ENCODE peak calls at places on chromosomes 6 and 20, in six cellular contexts. A is CD8-positive, alpha-beta memory T cell; X is iPS DF 19.7; D is epithelial cell of prostate; K is psoas muscle; L is activated effector memory CD4-positive, alpha-beta T cell treated with Interleukin-2 at 50 U/mL for 16 hours. S is an unnamed sample.

GRCh38 chr6:70474751-70475150 is 61.4 kb downstream of the FAM135A start:
- DNase-seq in X (peak; percentile 56), A (no peak), K (no peak), D (no peak), L (no peak), S (no peak)

GRCh38 chr6:71333700-71334099 is 45.1 kb downstream of the OGFRL1 start:
- DNase-seq in X (no peak), K (no peak), L (no peak), D (peak; percentile 41), A (no peak), S (no peak)

GRCh38 chr6:22892452-22892851 is 323.1 kb downstream of the HDGFL1 start:
- DNase-seq in X (no peak), L (no peak), K (no peak), D (peak; percentile 96), A (no peak), S (peak; percentile 49)

GRCh38 chr6:111639266-111639665 is 33.6 kb upstream of the TRAF3IP2 start:
- DNase-seq in K (no peak), D (no peak), A (no peak), X (no peak), L (no peak), S (no peak)

GRCh38 chr6:33276864-33277662 is at the start of gene B3GALT4:
- DNase-seq in D (peak; percentile 72), X (peak; percentile 87), A (peak; percentile 73), L (peak; percentile 66), K (peak; percentile 85), S (peak; percentile 48)

GRCh38 chr20:31910071-31910803 is 39.8 kb downstream of the TTLL9 start:
- DNase-seq in X (no peak), K (no peak), D (no peak), A (no peak), L (no peak), S (no peak)

GRCh38 chr6:148364056-148364844 is 21.6 kb downstream of the SASH1 start:
- DNase-seq in A (no peak), K (no peak), X (no peak), D (no peak), L (no peak), S (no peak)

GRCh38 chr20:44208770-44209169 is 1.8 kb downstream of the OSER1 start:
- DNase-seq in D (no peak), A (no peak), L (no peak), X (no peak), K (no peak), S (no peak)

GRCh38 chr20:17508756-17509155 is 22.4 kb downstream of the BFSP1 start:
- DNase-seq in X (no peak), A (no peak), L (no peak), D (no peak), K (no peak), S (no peak)

GRCh38 chr6:97917369-97917768 is 634.4 kb upstream of the MMS22L start:
- DNase-seq in K (no peak), D (no peak), L (no peak), A (no peak), X (no peak), S (no peak)

GRCh38 chr20:13183005-13183404 is 38.1 kb upstream of the ISM1 start:
- DNase-seq in K (no peak), X (no peak), D (no peak), A (no peak), L (no peak), S (no peak)

GRCh38 chr6:79431469-79431868 is 105.8 kb downstream of the LCA5 start:
- DNase-seq in D (no peak), K (no peak), L (no peak), X (no peak), A (no peak), S (no peak)

GRCh38 chr6:158938811-158939254 is 61.2 kb downstream of the RSPH3 start:
- DNase-seq in L (no peak), X (no peak), A (no peak), K (no peak), D (no peak), S (no peak)

GRCh38 chr6:142222022-142222421 is 75.0 kb downstream of the VTA1 start:
- DNase-seq in L (no peak), A (no peak), D (no peak), X (no peak), K (no peak), S (no peak)

GRCh38 chr6:152099816-152100618 is 292.5 kb downstream of the ESR1 start:
- DNase-seq in D (no peak), X (no peak), L (no peak), A (no peak), K (peak; percentile 81), S (no peak)

GRCh38 chr20:57932227-57932864 is 222.5 kb upstream of the PMEPA1 start:
- DNase-seq in A (no peak), X (no peak), D (no peak), L (no peak), K (no peak), S (no peak)

GRCh38 chr20:35013421-35014411 is 58.0 kb downstream of the MYH7B start:
- DNase-seq in K (no peak), X (no peak), L (no peak), A (no peak), D (no peak), S (no peak)

GRCh38 chr6:21887301-21888185 is 294.0 kb downstream of the SOX4 start:
- DNase-seq in K (no peak), X (no peak), L (no peak), D (no peak), A (no peak), S (no peak)

GRCh38 chr6:14108571-14109410 is 8.8 kb upstream of the CD83 start:
- DNase-seq in L (no peak), D (no peak), A (peak; percentile 14), K (peak; percentile 50), X (no peak), S (no peak)

GRCh38 chr20:64239449-64240242 is 15.9 kb upstream of the PCMTD2 start:
- DNase-seq in L (no peak), K (peak; percentile 30), X (no peak), D (no peak), A (no peak), S (no peak)